ENCODE peak calls at places on chromosome 17, in five cellular contexts. L is amygdala, Z is MM.1S, X is Calu3, I is GM12891. C is an unnamed sample.

GRCh38 chr17:65122836-65123756 is 14.1 kb upstream of the RGS9 start:
- DNase-seq in Z (peak; percentile 92), X (peak; percentile 74), I (peak; percentile 64), L (peak; percentile 71), C (peak; percentile 95)

GRCh38 chr17:12047977-12048376 is 27.3 kb downstream of the MAP2K4 start:
- DNase-seq in I (no peak), X (peak; percentile 11), Z (no peak), L (no peak), C (no peak)

GRCh38 chr17:79837888-79838540 is 1.2 kb downstream of the CBX4 start:
- DNase-seq in X (no peak), I (no peak), Z (peak; percentile 27), L (no peak), C (peak; percentile 62)

GRCh38 chr17:28599311-28600184 is 723 bp upstream of the SPAG5 start:
- DNase-seq in L (no peak), I (peak; percentile 50), Z (peak; percentile 87), X (peak; percentile 50), C (peak; percentile 84)

GRCh38 chr17:65349916-65350315 is 211.5 kb downstream of the AXIN2 start:
- DNase-seq in X (no peak), Z (no peak), I (no peak), L (no peak), C (no peak)

GRCh38 chr17:78226752-78227454 is 4.5 kb upstream of the TMEM235 start:
- DNase-seq in X (peak; percentile 21), L (no peak), I (no peak), Z (no peak), C (no peak)

GRCh38 chr17:68627956-68628355 is 26.8 kb upstream of the FAM20A start:
- DNase-seq in X (peak; percentile 19), Z (no peak), I (no peak), L (no peak), C (no peak)

GRCh38 chr17:47278561-47278960 is 24.9 kb downstream of the ITGB3 start:
- DNase-seq in X (no peak), L (no peak), Z (peak; percentile 16), I (no peak), C (peak; percentile 35)

GRCh38 chr17:77841742-77842141 is 116.8 kb upstream of the TNRC6C start:
- DNase-seq in L (no peak), Z (no peak), X (no peak), I (no peak), C (no peak)

GRCh38 chr17:66169839-66170238 is 22.1 kb downstream of the CEP112 start:
- DNase-seq in L (no peak), Z (no peak), I (no peak), X (no peak), C (no peak)

C was measured in GM12865.